ENCODE peak calls at places on chromosomes 2 and 18, in nine cellular contexts. J is stomach, Z is cardiac muscle cell, R is psoas muscle, T is right lobe of liver, C is adrenal gland, A is body of pancreas, K is pancreas, N is GM23338. H is an unnamed sample. For H3K4me1, the result is how much of the 10 kb centered on the place peaks cover.

GRCh38 chr2:186784930-186785329 is 64.0 kb downstream of the ZSWIM2 start:
- DNase-seq in N (no peak), Z (no peak), A (no peak), J (no peak), K (no peak), C (no peak), R (no peak), T (no peak), H (no peak)

GRCh38 chr18:56286775-56287174 is 351.6 kb downstream of the TXNL1 start:
- DNase-seq in N (no peak), C (no peak), R (no peak), A (no peak), J (no peak), T (no peak), K (no peak), Z (no peak), H (peak)

GRCh38 chr18:76801567-76802505 is 20.5 kb upstream of the ZNF236 start:
- DNase-seq in J (peak), N (peak), C (no peak), K (peak), T (peak), R (peak), A (peak), Z (peak), H (no peak)

GRCh38 chr2:218217366-218218309 is 649 bp downstream of the ARPC2 start:
- DNase-seq in N (peak), A (peak), K (peak), C (peak), R (peak), J (peak), Z (peak), T (peak), H (no peak)

GRCh38 chr2:197777823-197778407 is 7.2 kb downstream of the BOLL start:
- DNase-seq in Z (peak), R (no peak), C (no peak), N (peak), A (no peak), T (no peak), J (no peak), K (no peak), H (peak)

GRCh38 chr18:39167990-39168389 is 1602.4 kb upstream of the CELF4 start:
- DNase-seq in C (no peak), T (no peak), Z (no peak), A (no peak), K (no peak), N (peak), J (no peak), R (no peak), H (no peak)

GRCh38 chr2:64945973-64946736 is 43.0 kb upstream of the SLC1A4 start:
- DNase-seq in C (no peak), R (peak), N (no peak), Z (no peak), K (no peak), J (peak), A (peak), T (no peak), H (peak)

GRCh38 chr2:106030287-106031268 is 163.5 kb downstream of the UXS1 start:
- DNase-seq in A (peak), C (peak), J (no peak), T (peak), R (peak), K (no peak), Z (peak), N (no peak), H (peak)

GRCh38 chr2:55718165-55719008 is 24.7 kb upstream of the PNPT1 start:
- DNase-seq in K (no peak), A (peak), N (peak), T (no peak), J (peak), C (peak), Z (peak), R (no peak), H (no peak)

GRCh38 chr18:25326231-25327042 is 25.5 kb downstream of the ZNF521 start:
- DNase-seq in T (no peak), A (no peak), J (no peak), Z (no peak), R (no peak), C (no peak), N (no peak), K (no peak), H (no peak)

GRCh38 chr2:173680574-173680973 is 284.6 kb downstream of the SP3 start:
- DNase-seq in N (no peak), A (no peak), J (no peak), C (no peak), T (no peak), K (no peak), R (no peak), Z (no peak), H (no peak)

GRCh38 chr2:56297671-56298070 is 113.9 kb downstream of the CCDC85A start:
- DNase-seq in N (no peak), C (no peak), K (peak), R (no peak), J (no peak), T (no peak), A (no peak), Z (no peak), H (no peak)

GRCh38 chr2:20992201-20992711 is 51.6 kb downstream of the APOB start:
- DNase-seq in Z (peak), K (no peak), C (no peak), T (no peak), R (no peak), J (no peak), A (no peak), N (peak), H (peak)

GRCh38 chr2:222561817-222562424 is 94.0 kb downstream of the FARSB start:
- DNase-seq in N (peak), A (peak), R (no peak), T (no peak), K (no peak), C (peak), J (peak), Z (peak), H (no peak)

GRCh38 chr2:29629495-29629894 is 291.9 kb downstream of the ALK start:
- DNase-seq in N (no peak), R (no peak), T (no peak), K (no peak), Z (no peak), J (no peak), C (no peak), A (no peak), H (no peak)

GRCh38 chr2:146244131-146244530 is 1600.7 kb upstream of the ACVR2A start:
- DNase-seq in Z (no peak), R (no peak), C (no peak), J (no peak), K (no peak), A (no peak), N (no peak), T (no peak), H (no peak)

GRCh38 chr2:185255566-185255965 is 483.0 kb upstream of the FSIP2 start:
- DNase-seq in N (no peak), J (no peak), T (no peak), A (no peak), Z (no peak), C (no peak), K (no peak), R (no peak), H (peak)

GRCh38 chr2:160615706-160616105 is 122.1 kb upstream of the RBMS1 start:
- DNase-seq in K (no peak), R (no peak), T (no peak), Z (no peak), J (no peak), N (no peak), A (no peak), C (no peak), H (no peak)

GRCh38 chr2:240013343-240013742 is 11.8 kb downstream of the NDUFA10 start:
- DNase-seq in T (no peak), Z (no peak), C (no peak), A (no peak), K (no peak), J (no peak), R (no peak), N (no peak), H (peak)

GRCh38 chr2:5914831-5915611 is 222.8 kb downstream of the SOX11 start:
- DNase-seq in N (peak), Z (peak), J (no peak), C (no peak), A (peak), T (no peak), R (peak), K (no peak), H (no peak)

GRCh38 chr2:25606892-25607291 is 66.5 kb downstream of the DTNB start:
- DNase-seq in C (no peak), J (no peak), A (no peak), Z (peak), T (no peak), R (no peak), N (peak), K (no peak), H (no peak)

GRCh38 chr2:154455871-154456270 is 242.6 kb upstream of the KCNJ3 start:
- DNase-seq in J (no peak), C (no peak), N (no peak), T (no peak), R (no peak), A (no peak), K (no peak), Z (no peak), H (no peak)

GRCh38 chr2:236507393-236508085 is 62.1 kb upstream of the ACKR3 start:
- DNase-seq in A (peak), J (peak), K (peak), R (peak), N (peak), C (peak), Z (peak), T (peak), H (peak)

GRCh38 chr18:6776193-6776592 is 46.7 kb downstream of the ARHGAP28 start:
- DNase-seq in K (no peak), N (no peak), A (no peak), C (no peak), T (no peak), Z (no peak), J (no peak), R (no peak), H (no peak)

GRCh38 chr2:229254206-229254605 is 16.9 kb downstream of the PID1 start:
- DNase-seq in T (no peak), C (no peak), J (no peak), K (no peak), Z (no peak), A (no peak), N (no peak), R (no peak), H (no peak)

GRCh38 chr2:218168635-218169462 is 2.1 kb upstream of the CXCR1 start:
- DNase-seq in J (peak), N (peak), K (no peak), Z (peak), A (peak), C (peak), T (peak), R (peak), H (no peak)

GRCh38 chr2:9675369-9676351 is 44.9 kb upstream of the YWHAQ start:
- DNase-seq in K (no peak), Z (no peak), A (no peak), T (no peak), R (peak), N (peak), J (no peak), C (no peak), H (peak)

GRCh38 chr2:237886702-237887481 is 27.5 kb downstream of the RAMP1 start:
- DNase-seq in J (no peak), R (peak), C (peak), N (no peak), Z (peak), T (no peak), A (peak), K (peak), H (no peak)

GRCh38 chr2:233421091-233421816 is 67.0 kb downstream of the DGKD start:
- DNase-seq in Z (no peak), C (no peak), K (no peak), R (no peak), J (peak), A (no peak), N (no peak), T (no peak), H (no peak)
- H3K4me1 ChIP-seq in Z (under half), C (under half), K (under half), R (half or more), J (under half), A (under half), N (under half), T (under half), H (under half)

DNA sequence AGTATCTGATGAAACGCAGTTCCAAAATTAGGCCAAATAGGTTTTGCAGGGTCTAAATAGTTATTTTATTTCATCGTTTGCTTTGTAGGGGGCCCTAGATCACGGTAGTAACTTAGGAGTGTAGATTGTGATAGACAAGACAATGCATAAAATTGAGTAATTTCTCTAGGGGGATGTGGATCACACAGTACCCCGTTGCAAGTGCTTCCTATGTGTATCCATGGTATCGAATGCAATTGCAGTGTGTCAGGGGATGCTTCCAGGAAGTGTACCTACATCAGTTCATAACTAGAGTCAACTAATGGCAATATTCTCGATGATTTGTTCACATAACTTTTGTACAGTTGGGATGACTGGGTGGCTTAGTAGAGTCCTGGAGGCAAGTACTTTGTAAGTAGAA is 884 bp downstream of the SSB start:
- DNase-seq in R (no peak), J (no peak), Z (no peak), K (no peak), N (no peak), T (no peak), C (no peak), A (no peak), H (peak)
- H3K27ac ChIP-seq in R (peak), J (peak), Z (peak), K (peak), N (peak), T (no peak), C (no peak), A (no peak), H (peak)

DNA sequence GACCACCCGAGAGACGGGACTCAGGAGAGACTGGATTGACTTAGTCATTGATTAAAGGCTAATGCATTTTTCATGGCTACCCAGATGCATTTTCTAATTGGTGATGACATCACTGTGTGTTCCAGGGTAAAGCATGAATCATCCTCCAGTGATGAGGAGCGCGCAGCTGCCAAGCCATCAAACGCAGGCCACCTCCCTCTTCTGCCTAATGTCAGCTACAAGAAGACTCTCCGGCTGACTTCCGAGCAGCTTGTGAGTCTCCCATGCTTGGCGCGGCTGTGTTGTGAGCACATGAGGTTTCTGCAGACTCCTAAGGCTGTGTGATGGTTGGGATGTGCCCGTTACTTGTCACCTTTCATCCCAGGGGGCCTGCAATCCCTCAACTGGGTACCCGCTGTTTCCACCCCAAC is 56.4 kb downstream of the LPIN1 start:
- DNase-seq in A (no peak), N (no peak), Z (no peak), J (no peak), K (no peak), R (no peak), C (peak), T (no peak), H (no peak)
- TF ChIP-seq CTCF in A (no peak), N (no peak), Z (no peak), J (no peak), K (no peak), R (no peak), C (no peak), T (no peak), H (no peak)

DNA sequence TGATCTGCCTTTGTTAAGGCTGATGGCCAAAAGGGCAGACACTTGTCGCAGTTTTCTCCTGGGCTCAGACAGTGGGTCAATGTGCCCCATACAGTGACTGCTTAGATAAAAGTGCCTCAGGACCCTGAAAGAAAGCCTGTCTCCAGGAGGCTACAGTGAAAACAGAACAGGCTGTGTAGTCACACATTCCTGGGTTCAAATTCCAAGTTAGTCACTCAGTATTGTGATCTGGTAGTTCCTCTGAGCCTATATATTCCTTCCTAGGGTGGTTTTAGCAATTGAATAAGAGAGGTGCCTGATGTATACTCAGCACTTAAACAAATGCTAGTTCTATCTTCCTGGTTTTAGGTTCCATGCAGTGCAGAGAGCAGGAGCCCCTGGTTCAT is 54.4 kb downstream of the RPL37A start:
- DNase-seq in Z (no peak), N (peak), J (no peak), R (no peak), K (no peak), T (no peak), A (no peak), C (no peak), H (no peak)
- H3K4me1 ChIP-seq in Z (under half), N (under half), J (under half), R (under half), K (under half), T (under half), A (under half), C (under half), H (under half)

GRCh38 chr2:231524477-231525247 is 5.6 kb downstream of the NMUR1 start:
- DNase-seq in T (no peak), C (no peak), K (peak), J (no peak), A (no peak), Z (no peak), N (no peak), R (no peak), H (no peak)
- H3K27ac ChIP-seq in T (no peak), C (no peak), K (no peak), J (no peak), A (no peak), Z (no peak), N (no peak), R (no peak), H (no peak)

DNA sequence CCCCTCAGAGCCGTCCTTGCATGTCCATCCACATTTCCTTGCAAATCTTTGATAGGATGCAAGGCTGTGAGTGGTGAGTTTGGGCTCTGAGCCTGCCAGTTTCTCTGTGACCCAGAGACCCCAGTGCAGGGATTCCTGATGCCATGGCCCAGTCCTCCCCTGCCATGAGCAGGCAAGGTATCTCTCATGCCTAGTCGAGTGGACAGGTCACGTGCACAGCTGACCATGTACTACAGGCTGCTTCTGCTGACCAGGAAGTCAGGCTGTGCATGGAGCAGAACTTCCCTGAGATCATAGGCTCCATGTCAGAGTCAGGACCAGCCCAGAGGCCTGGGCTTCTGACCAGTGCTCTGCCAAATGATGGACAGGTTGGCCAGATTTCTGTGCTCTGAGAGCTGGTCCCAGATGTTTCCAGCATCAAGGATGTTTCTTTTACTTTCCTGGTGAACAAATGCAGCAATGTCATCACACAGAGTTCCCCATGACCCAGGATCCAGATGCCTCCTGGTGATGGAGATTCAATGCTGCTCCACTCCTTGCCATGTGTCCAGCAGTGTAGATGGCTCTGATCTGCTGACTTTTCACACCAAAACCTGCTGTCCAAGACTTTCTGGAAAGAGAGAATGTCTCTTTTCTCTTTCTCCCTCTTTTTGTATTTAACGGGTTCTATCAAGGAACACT is 321.6 kb upstream of the HS6ST1 start:
- DNase-seq in T (no peak), C (peak), J (peak), N (no peak), K (no peak), Z (no peak), A (no peak), R (no peak), H (no peak)
- TF ChIP-seq CTCF in T (no peak), C (no peak), J (no peak), N (no peak), K (no peak), Z (no peak), A (no peak), R (no peak), H (no peak)

DNA sequence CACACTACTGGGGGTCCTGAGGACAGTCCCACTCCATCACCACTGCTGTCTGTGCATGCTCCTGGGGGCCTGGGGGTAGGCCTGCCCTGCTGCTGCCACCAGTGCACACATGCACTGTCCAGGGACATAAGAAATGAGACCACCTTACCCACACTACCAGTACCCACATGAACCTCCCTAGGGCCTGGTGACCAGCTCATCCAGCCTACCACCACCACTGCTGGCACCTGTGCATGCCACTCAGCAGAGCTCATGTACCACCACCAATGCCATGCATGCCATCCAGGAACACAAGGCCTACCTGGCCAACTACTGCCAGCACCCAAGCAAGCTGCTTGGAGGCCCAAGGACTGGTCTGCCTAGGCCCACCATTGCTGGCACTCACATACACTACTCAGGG is 112.8 kb downstream of the BARD1 start:
- DNase-seq in C (no peak), R (no peak), A (no peak), Z (no peak), K (peak), T (no peak), N (no peak), J (no peak), H (no peak)
- H3K4me1 ChIP-seq in C (under half), R (under half), A (under half), Z (under half), K (under half), T (under half), N (under half), J (under half), H (under half)

GRCh38 chr2:43224131-43224570 is 2.3 kb downstream of the ZFP36L2 start:
- DNase-seq in C (peak), Z (peak), T (peak), K (peak), N (peak), A (peak), R (peak), J (peak), H (no peak)
- H3K27ac ChIP-seq in C (peak), Z (peak), T (peak), K (peak), N (peak), A (peak), R (peak), J (peak), H (peak)